ENCODE peak calls at places on chromosomes 13 and 19, in six cellular contexts. One of them, this sample, is unnamed.

GRCh38 chr19:30325657-30326056 is 46.5 kb upstream of the ZNF536 start:
- DNase-seq in fibroblast of mammary gland: no peak
- DNase-seq in NCI-H1048: no peak
- DNase-seq in fibroblast of lung: no peak
- DNase-seq in AG04450: no peak
- DNase-seq in NCI-H1092: no peak
- DNase-seq in this sample: no peak

GRCh38 chr19:2983351-2984195 is 6.2 kb downstream of the TLE6 start:
- DNase-seq in AG04450: no peak
- DNase-seq in fibroblast of mammary gland: peak
- DNase-seq in fibroblast of lung: peak
- DNase-seq in NCI-H1092: peak
- DNase-seq in NCI-H1048: no peak
- DNase-seq in this sample: peak

GRCh38 chr19:7857727-7858701 is 16.2 kb downstream of the PRR36 start:
- DNase-seq in NCI-H1092: no peak
- DNase-seq in AG04450: no peak
- DNase-seq in fibroblast of lung: no peak
- DNase-seq in NCI-H1048: no peak
- DNase-seq in fibroblast of mammary gland: no peak
- DNase-seq in this sample: no peak

GRCh38 chr19:3234800-3235199 is 10.3 kb downstream of the CELF5 start:
- DNase-seq in AG04450: no peak
- DNase-seq in fibroblast of lung: no peak
- DNase-seq in NCI-H1092: no peak
- DNase-seq in NCI-H1048: no peak
- DNase-seq in fibroblast of mammary gland: no peak
- DNase-seq in this sample: no peak

GRCh38 chr13:110593430-110594130 is 21.8 kb upstream of the NAXD start:
- DNase-seq in fibroblast of mammary gland: peak
- DNase-seq in fibroblast of lung: peak
- DNase-seq in AG04450: no peak
- DNase-seq in NCI-H1092: no peak
- DNase-seq in NCI-H1048: peak
- DNase-seq in this sample: peak

GRCh38 chr13:107339209-107339608 is 771.3 kb upstream of the ARGLU1 start:
- DNase-seq in fibroblast of mammary gland: peak
- DNase-seq in fibroblast of lung: peak
- DNase-seq in NCI-H1092: no peak
- DNase-seq in AG04450: no peak
- DNase-seq in NCI-H1048: no peak
- DNase-seq in this sample: peak

GRCh38 chr19:46697142-46697960 is 19.6 kb downstream of the PRKD2 start:
- DNase-seq in AG04450: no peak
- DNase-seq in NCI-H1048: peak
- DNase-seq in fibroblast of lung: peak
- DNase-seq in fibroblast of mammary gland: peak
- DNase-seq in NCI-H1092: no peak
- DNase-seq in this sample: peak

GRCh38 chr19:31338069-31338767 is 11.0 kb downstream of the TSHZ3 start:
- DNase-seq in fibroblast of mammary gland: peak
- DNase-seq in NCI-H1048: no peak
- DNase-seq in NCI-H1092: no peak
- DNase-seq in fibroblast of lung: peak
- DNase-seq in AG04450: no peak
- DNase-seq in this sample: peak

GRCh38 chr13:45242524-45242923 is 41.7 kb upstream of the KCTD4 start:
- DNase-seq in fibroblast of lung: no peak
- DNase-seq in NCI-H1048: no peak
- DNase-seq in AG04450: no peak
- DNase-seq in fibroblast of mammary gland: no peak
- DNase-seq in NCI-H1092: no peak
- DNase-seq in this sample: no peak

GRCh38 chr19:23887642-23888041 is 27.0 kb upstream of the ZNF726 start:
- DNase-seq in NCI-H1048: no peak
- DNase-seq in fibroblast of mammary gland: no peak
- DNase-seq in fibroblast of lung: no peak
- DNase-seq in AG04450: no peak
- DNase-seq in NCI-H1092: no peak
- DNase-seq in this sample: no peak

GRCh38 chr19:49851456-49852259 is 699 bp downstream of the PTOV1 start:
- DNase-seq in NCI-H1092: peak
- DNase-seq in NCI-H1048: peak
- DNase-seq in fibroblast of lung: no peak
- DNase-seq in fibroblast of mammary gland: no peak
- DNase-seq in AG04450: no peak
- DNase-seq in this sample: no peak

GRCh38 chr19:48739835-48740704 is at the start of gene RASIP1:
- DNase-seq in AG04450: no peak
- DNase-seq in fibroblast of lung: no peak
- DNase-seq in NCI-H1048: no peak
- DNase-seq in fibroblast of mammary gland: no peak
- DNase-seq in NCI-H1092: peak
- DNase-seq in this sample: no peak

GRCh38 chr13:108859202-108860012 is 230.0 kb downstream of the MYO16 start:
- DNase-seq in fibroblast of lung: peak
- DNase-seq in NCI-H1092: no peak
- DNase-seq in NCI-H1048: no peak
- DNase-seq in fibroblast of mammary gland: peak
- DNase-seq in AG04450: peak
- DNase-seq in this sample: peak

GRCh38 chr13:43305416-43305815 is 282.0 kb downstream of the DNAJC15 start:
- DNase-seq in AG04450: no peak
- DNase-seq in NCI-H1092: no peak
- DNase-seq in fibroblast of mammary gland: peak
- DNase-seq in fibroblast of lung: no peak
- DNase-seq in NCI-H1048: no peak
- DNase-seq in this sample: no peak

GRCh38 chr13:50082426-50083283 is 67.4 kb downstream of the KCNRG start:
- DNase-seq in fibroblast of mammary gland: peak
- DNase-seq in fibroblast of lung: peak
- DNase-seq in NCI-H1092: peak
- DNase-seq in AG04450: no peak
- DNase-seq in NCI-H1048: peak
- DNase-seq in this sample: peak

GRCh38 chr13:39201075-39201630 is 162.9 kb downstream of the NHLRC3 start:
- DNase-seq in fibroblast of lung: no peak
- DNase-seq in fibroblast of mammary gland: no peak
- DNase-seq in NCI-H1092: no peak
- DNase-seq in NCI-H1048: no peak
- DNase-seq in AG04450: no peak
- DNase-seq in this sample: no peak

GRCh38 chr19:54218259-54218658 is 4.5 kb downstream of the LILRB3 start:
- DNase-seq in NCI-H1048: no peak
- DNase-seq in fibroblast of mammary gland: no peak
- DNase-seq in NCI-H1092: no peak
- DNase-seq in AG04450: no peak
- DNase-seq in fibroblast of lung: no peak
- DNase-seq in this sample: no peak